ENCODE peak calls at places on chromosomes 12 and 14, in seven cellular contexts. Q, S, B, K, V, H and T are unnamed samples.

GRCh38 chr12:93115198-93115601 is 186.1 kb upstream of the EEA1 start:
- DNase-seq in Q (no peak), S (no peak), B (no peak), K (peak), V (no peak), H (no peak), T (no peak)

GRCh38 chr12:121009744-121010143 is 6.5 kb downstream of the C12orf43 start:
- DNase-seq in Q (no peak), S (peak), B (no peak), K (peak), V (peak), H (peak), T (no peak)

GRCh38 chr12:47828008-47828966 is 8.6 kb upstream of the HDAC7 start:
- DNase-seq in Q (no peak), S (no peak), B (no peak), K (no peak), V (no peak), H (no peak), T (no peak)

GRCh38 chr12:29041621-29042020 is 107.5 kb upstream of the FAR2 start:
- DNase-seq in Q (no peak), S (peak), B (no peak), K (peak), V (peak), H (peak), T (no peak)

GRCh38 chr14:32679927-32680612 is 258.6 kb upstream of the NPAS3 start:
- DNase-seq in Q (no peak), S (no peak), B (no peak), K (no peak), V (no peak), H (no peak), T (no peak)

GRCh38 chr14:65824285-65824977 is 411.9 kb downstream of the FUT8 start:
- DNase-seq in Q (peak), S (peak), B (peak), K (peak), V (peak), H (peak), T (peak)

GRCh38 chr14:73233564-73233963 is 3.7 kb upstream of the PAPLN start:
- DNase-seq in Q (no peak), S (no peak), B (no peak), K (no peak), V (no peak), H (no peak), T (no peak)

GRCh38 chr12:96368233-96368632 is 32.0 kb downstream of the CDK17 start:
- DNase-seq in Q (no peak), S (no peak), B (no peak), K (peak), V (no peak), H (peak), T (no peak)

GRCh38 chr14:75542585-75543091 is 20.4 kb downstream of the BATF start:
- DNase-seq in Q (peak), S (no peak), B (no peak), K (no peak), V (no peak), H (peak), T (peak)

GRCh38 chr12:55712700-55713415 is 3.0 kb upstream of the BLOC1S1 start:
- DNase-seq in Q (no peak), S (no peak), B (no peak), K (no peak), V (no peak), H (no peak), T (no peak)

GRCh38 chr14:83994020-83994419 is 1535.9 kb upstream of the FLRT2 start:
- DNase-seq in Q (no peak), S (no peak), B (no peak), K (no peak), V (no peak), H (no peak), T (no peak)

GRCh38 chr12:2824541-2824940 is 10.3 kb downstream of the NRIP2 start:
- DNase-seq in Q (no peak), S (no peak), B (no peak), K (no peak), V (no peak), H (no peak), T (no peak)

GRCh38 chr12:104930388-104931326 is 27.4 kb downstream of the SLC41A2 start:
- DNase-seq in Q (no peak), S (no peak), B (no peak), K (no peak), V (peak), H (peak), T (peak)

GRCh38 chr12:127745466-127746220 is 521.3 kb upstream of the TMEM132C start:
- DNase-seq in Q (no peak), S (no peak), B (no peak), K (no peak), V (no peak), H (no peak), T (no peak)

GRCh38 chr12:2391740-2392341 is 339.1 kb downstream of the CACNA1C start:
- DNase-seq in Q (no peak), S (no peak), B (no peak), K (no peak), V (no peak), H (no peak), T (no peak)

GRCh38 chr12:133058203-133059125 is 21.2 kb downstream of the ZNF84 start:
- DNase-seq in Q (no peak), S (no peak), B (no peak), K (peak), V (no peak), H (no peak), T (no peak)

GRCh38 chr14:95174184-95174804 is 17.0 kb upstream of the DICER1 start:
- DNase-seq in Q (no peak), S (no peak), B (no peak), K (no peak), V (peak), H (no peak), T (no peak)

GRCh38 chr14:104712881-104713734 is 10.9 kb upstream of the ADSS1 start:
- DNase-seq in Q (no peak), S (no peak), B (no peak), K (no peak), V (no peak), H (no peak), T (no peak)

GRCh38 chr12:21502872-21503271 is 1.3 kb downstream of the GOLT1B start:
- DNase-seq in Q (no peak), S (no peak), B (no peak), K (no peak), V (no peak), H (no peak), T (no peak)

GRCh38 chr12:130549361-130549760 is 166.7 kb downstream of the RIMBP2 start:
- DNase-seq in Q (no peak), S (no peak), B (no peak), K (no peak), V (no peak), H (no peak), T (no peak)

GRCh38 chr12:28189774-28190320 is 409 bp upstream of the CCDC91 start:
- DNase-seq in Q (no peak), S (no peak), B (no peak), K (no peak), V (no peak), H (no peak), T (no peak)

GRCh38 chr12:96197503-96198272 is 3.5 kb downstream of the ELK3 start:
- DNase-seq in Q (no peak), S (peak), B (no peak), K (peak), V (peak), H (peak), T (no peak)

GRCh38 chr12:109890620-109891019 is 9.5 kb upstream of the TCHP start:
- DNase-seq in Q (no peak), S (no peak), B (no peak), K (no peak), V (no peak), H (peak), T (no peak)

GRCh38 chr12:99916555-99916954 is 68.2 kb downstream of the ANKS1B start:
- DNase-seq in Q (no peak), S (no peak), B (no peak), K (no peak), V (no peak), H (peak), T (no peak)

GRCh38 chr12:106369624-106370346 is 12.2 kb downstream of the POLR3B start:
- DNase-seq in Q (no peak), S (no peak), B (no peak), K (no peak), V (peak), H (peak), T (no peak)

GRCh38 chr14:99915305-99916090 is 122.3 kb downstream of the EML1 start:
- DNase-seq in Q (no peak), S (no peak), B (no peak), K (no peak), V (no peak), H (no peak), T (no peak)

GRCh38 chr14:88452231-88452630 is 66.8 kb downstream of the SPATA7 start:
- DNase-seq in Q (no peak), S (no peak), B (no peak), K (no peak), V (no peak), H (no peak), T (no peak)

GRCh38 chr12:118044075-118044474 is 16.9 kb downstream of the WSB2 start:
- DNase-seq in Q (no peak), S (no peak), B (no peak), K (no peak), V (no peak), H (no peak), T (no peak)

GRCh38 chr12:106126441-106127288 is 12.1 kb downstream of the NUAK1 start:
- DNase-seq in Q (no peak), S (no peak), B (no peak), K (no peak), V (peak), H (peak), T (no peak)

GRCh38 chr12:21648378-21648777 is 9.3 kb downstream of the LDHB start:
- DNase-seq in Q (no peak), S (no peak), B (no peak), K (no peak), V (no peak), H (no peak), T (no peak)

GRCh38 chr14:102249041-102249440 is 55.9 kb downstream of the MOK start:
- DNase-seq in Q (no peak), S (no peak), B (no peak), K (peak), V (peak), H (peak), T (no peak)

GRCh38 chr12:40039598-40039997 is 66.3 kb downstream of the SLC2A13 start:
- DNase-seq in Q (no peak), S (no peak), B (no peak), K (no peak), V (no peak), H (no peak), T (no peak)

GRCh38 chr14:100681111-100681510 is 45.6 kb upstream of the DLK1 start:
- DNase-seq in Q (no peak), S (no peak), B (no peak), K (no peak), V (no peak), H (no peak), T (no peak)

GRCh38 chr12:89373772-89374572 is 21.7 kb upstream of the DUSP6 start:
- DNase-seq in Q (no peak), S (no peak), B (no peak), K (peak), V (peak), H (peak), T (no peak)

GRCh38 chr14:28461379-28461778 is 305.2 kb upstream of the FOXG1 start:
- DNase-seq in Q (no peak), S (no peak), B (no peak), K (no peak), V (no peak), H (no peak), T (no peak)